ENCODE peak calls at places on chromosomes 13 and 19, in seven cellular contexts. S, B, T, K, E, C and U are unnamed samples.

GRCh38 chr19:56751078-56751489 is 79.5 kb upstream of the ZNF835 start:
- DNase-seq in S (peak), B (peak), T (no peak), K (no peak), E (no peak), C (no peak), U (no peak)

GRCh38 chr19:54469496-54469934 is 3.6 kb downstream of the CDC42EP5 start:
- DNase-seq in S (no peak), B (peak), T (no peak), K (no peak), E (no peak), C (no peak), U (no peak)

GRCh38 chr13:26480246-26480855 is 77.1 kb upstream of the WASF3 start:
- DNase-seq in S (no peak), B (no peak), T (no peak), K (no peak), E (peak), C (no peak), U (peak)

GRCh38 chr13:79904581-79904980 is 423.6 kb downstream of the NDFIP2 start:
- DNase-seq in S (no peak), B (no peak), T (no peak), K (no peak), E (no peak), C (no peak), U (no peak)

GRCh38 chr19:3154957-3155736 is 19.3 kb downstream of the GNA15 start:
- DNase-seq in S (peak), B (peak), T (peak), K (peak), E (peak), C (peak), U (peak)

GRCh38 chr13:99275093-99275469 is 16.9 kb upstream of the GPR18 start:
- DNase-seq in S (peak), B (no peak), T (no peak), K (peak), E (peak), C (no peak), U (peak)

GRCh38 chr13:49098771-49099512 is 121.2 kb upstream of the MLNR start:
- DNase-seq in S (no peak), B (no peak), T (no peak), K (no peak), E (peak), C (no peak), U (peak)

GRCh38 chr19:47253467-47253881 is 2.9 kb upstream of the CCDC9 start:
- DNase-seq in S (no peak), B (no peak), T (no peak), K (no peak), E (peak), C (no peak), U (peak)